ENCODE peak calls at places on chromosomes 4 and X, in four cellular contexts. H is SK-N-SH, Y is GM12878, I is HepG2. V is an unnamed sample.

GRCh38 chr4:93894995-93895394 is 66.4 kb downstream of the ATOH1 start:
- DNase-seq in H (no peak), I (no peak), Y (no peak), V (no peak)

GRCh38 chr4:156794863-156795262 is 176.7 kb downstream of the PDGFC start:
- DNase-seq in I (no peak), H (no peak), Y (no peak), V (no peak)

GRCh38 chrX:136589966-136590365 is 58.0 kb downstream of the VGLL1 start:
- DNase-seq in H (no peak), Y (no peak), I (no peak), V (no peak)

GRCh38 chrX:139049455-139049854 is 337.9 kb upstream of the FGF13 start:
- DNase-seq in I (no peak), Y (no peak), H (no peak), V (no peak)

GRCh38 chrX:129577473-129577872 is 37.4 kb downstream of the OCRL start:
- DNase-seq in I (no peak), H (peak), Y (no peak), V (peak)

GRCh38 chrX:23223169-23223568 is 111.5 kb upstream of the PTCHD1 start:
- DNase-seq in H (no peak), I (no peak), Y (no peak), V (no peak)

GRCh38 chr4:56757270-56757746 is 64.2 kb downstream of the SPINK2 start:
- DNase-seq in I (no peak), Y (no peak), H (no peak), V (no peak)

GRCh38 chrX:47877327-47877726 is 40.6 kb downstream of the ZNF81 start:
- DNase-seq in I (no peak), H (no peak), Y (peak), V (no peak)

GRCh38 chr4:96093057-96093456 is 253.2 kb downstream of the PDHA2 start:
- DNase-seq in H (no peak), I (no peak), Y (no peak), V (no peak)

GRCh38 chr4:114980932-114981693 is 132.3 kb downstream of the NDST4 start:
- DNase-seq in Y (no peak), H (no peak), I (no peak), V (no peak)

GRCh38 chr4:185396724-185397402 is at the start of gene ANKRD37:
- DNase-seq in I (peak), Y (no peak), H (peak), V (no peak)

GRCh38 chr4:142396279-142396678 is 449.8 kb downstream of the INPP4B start:
- DNase-seq in I (no peak), Y (no peak), H (no peak), V (no peak)

GRCh38 chrX:72050011-72050410 is 81.7 kb downstream of the RTL5 start:
- DNase-seq in Y (no peak), H (no peak), I (no peak), V (no peak)

GRCh38 chr4:183872531-183872930 is 32.6 kb upstream of the STOX2 start:
- DNase-seq in I (no peak), H (peak), Y (no peak), V (no peak)

GRCh38 chr4:21901831-21902230 is 46.7 kb downstream of the KCNIP4 start:
- DNase-seq in H (no peak), Y (no peak), I (no peak), V (no peak)

GRCh38 chr4:25896782-25897539 is 17.1 kb upstream of the SMIM20 start:
- DNase-seq in Y (no peak), I (no peak), H (no peak), V (no peak)

GRCh38 chr4:891747-892146 is 40.4 kb downstream of the GAK start:
- DNase-seq in Y (no peak), I (peak), H (peak), V (peak)

GRCh38 chr4:163553146-163553545 is 58.7 kb downstream of the TMA16 start:
- DNase-seq in I (no peak), Y (no peak), H (no peak), V (no peak)

GRCh38 chrX:56788717-56789122 is 59.7 kb downstream of the NBDY start:
- DNase-seq in I (peak), Y (no peak), H (no peak), V (no peak)

GRCh38 chrX:41480508-41481260 is 33.5 kb downstream of the NYX start:
- DNase-seq in Y (no peak), I (no peak), H (no peak), V (no peak)

GRCh38 chrX:23779025-23779424 is 3.9 kb upstream of the SAT1 start:
- DNase-seq in I (no peak), H (no peak), Y (no peak), V (no peak)

GRCh38 chrX:154469114-154469513 is 10.0 kb downstream of the LAGE3 start:
- DNase-seq in H (no peak), I (no peak), Y (no peak), V (no peak)

GRCh38 chrX:71184092-71184491 is 38.9 kb upstream of the GJB1 start:
- DNase-seq in I (peak), Y (no peak), H (no peak), V (no peak)

GRCh38 chr4:181757921-181758320 is 485.3 kb upstream of the TENM3 start:
- DNase-seq in I (no peak), H (no peak), Y (no peak), V (no peak)

GRCh38 chr4:140188975-140189374 is 35.0 kb upstream of the MAML3 start:
- DNase-seq in Y (no peak), I (no peak), H (no peak), V (no peak)

GRCh38 chrX:131626681-131627296 is 82.9 kb downstream of the OR13H1 start:
- DNase-seq in H (peak), Y (no peak), I (no peak), V (peak)

GRCh38 chrX:17022205-17022604 is 75.7 kb downstream of the REPS2 start:
- DNase-seq in H (no peak), Y (no peak), I (no peak), V (no peak)

GRCh38 chr4:145299380-145300076 is 119.1 kb upstream of the OTUD4 start:
- DNase-seq in I (peak), Y (peak), H (no peak), V (no peak)

GRCh38 chrX:19888419-19888879 is 1.0 kb upstream of the SH3KBP1 start:
- DNase-seq in I (peak), H (peak), Y (no peak), V (peak)

GRCh38 chr4:68591204-68591603 is 15.1 kb upstream of the UGT2B17 start:
- DNase-seq in I (no peak), H (no peak), Y (no peak), V (no peak)

GRCh38 chrX:70476934-70477733 is 32.5 kb downstream of the DLG3 start:
- DNase-seq in H (no peak), Y (no peak), I (no peak), V (no peak)

GRCh38 chrX:57821703-57822375 is 88.4 kb downstream of the ZXDA start:
- DNase-seq in I (peak), H (peak), Y (peak), V (peak)

GRCh38 chrX:101803451-101803850 is 128.4 kb downstream of the ZMAT1 start:
- DNase-seq in H (no peak), I (no peak), Y (no peak), V (no peak)

GRCh38 chrX:125205918-125206665 is 113.6 kb upstream of the TEX13C start:
- DNase-seq in H (peak), Y (no peak), I (no peak), V (no peak)
- TF ChIP-seq REST in H (no peak), Y (no peak), I (no peak), V (no peak)

GRCh38 chr4:61152433-61152832 is 47.7 kb upstream of the ADGRL3 start:
- DNase-seq in I (no peak), Y (no peak), H (no peak), V (no peak)
- TF ChIP-seq MXI1 in I (no peak), Y (no peak), H (no peak), V (no peak)

GRCh38 chr4:8248091-8248490 is 21.5 kb upstream of the HTRA3 start:
- DNase-seq in Y (no peak), H (no peak), I (no peak), V (no peak)
- TF ChIP-seq REST in Y (no peak), H (no peak), I (no peak), V (no peak)

DNA sequence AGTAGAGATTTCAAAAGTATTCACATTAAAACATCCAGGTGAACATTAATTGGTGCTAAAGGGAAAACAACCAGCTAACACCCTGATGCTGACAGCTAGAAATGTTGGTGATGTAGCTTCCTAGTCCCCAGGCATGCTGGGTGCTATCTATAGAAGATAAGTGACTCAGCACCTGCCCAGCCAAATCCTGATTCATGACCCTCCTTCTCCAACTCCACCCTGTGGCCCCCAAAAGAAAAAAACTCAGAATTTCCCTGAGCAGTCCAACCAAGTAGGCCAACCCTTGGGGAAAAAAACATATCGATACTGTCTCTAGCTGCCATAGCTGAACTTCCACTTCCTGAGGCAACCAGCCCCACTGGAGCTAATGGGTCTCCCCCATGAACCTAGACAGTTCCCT is 197.6 kb upstream of the KLF3 start:
- DNase-seq in H (no peak), I (no peak), Y (no peak), V (peak)
- TF ChIP-seq MXI1 in H (no peak), I (no peak), Y (no peak), V (no peak)

GRCh38 chrX:103607385-103608304 is at the start of gene TCEAL3:
- DNase-seq in Y (no peak), I (no peak), H (peak), V (no peak)
- TF ChIP-seq REST in Y (no peak), I (no peak), H (no peak), V (no peak)

DNA sequence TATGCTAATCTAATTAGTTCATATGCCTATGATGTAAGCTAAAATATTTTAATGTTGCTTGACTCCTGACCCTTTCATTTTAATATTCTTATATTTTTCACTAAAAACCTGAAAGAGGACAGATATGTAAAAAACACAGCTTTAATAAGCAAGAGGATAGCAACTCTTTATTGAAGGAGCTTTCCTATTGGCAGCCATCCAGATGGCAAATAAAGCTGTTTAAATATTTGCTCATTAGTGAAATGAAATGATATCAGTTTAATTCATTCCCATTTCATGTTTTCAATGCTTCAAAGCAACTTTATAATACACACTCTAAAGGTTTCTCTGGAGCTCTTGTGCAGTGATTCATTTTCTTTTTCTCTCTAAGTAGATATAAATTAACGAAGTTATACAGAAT is 473.3 kb downstream of the PCDH7 start:
- DNase-seq in I (no peak), Y (no peak), H (no peak), V (no peak)
- TF ChIP-seq MXI1 in I (no peak), Y (no peak), H (no peak), V (no peak)

GRCh38 chr4:2244947-2245786 is 3.2 kb upstream of the HAUS3 start:
- DNase-seq in H (no peak), Y (no peak), I (peak), V (no peak)

GRCh38 chr4:2241003-2241402 is 918 bp downstream of the HAUS3 start:
- DNase-seq in H (no peak), Y (no peak), I (no peak), V (no peak)

GRCh38 chr4:2243682-2244380 is 1.9 kb upstream of the HAUS3 start:
- DNase-seq in Y (no peak), I (peak), H (peak), V (peak)

GRCh38 chr4:2245787-2246275 is 3.9 kb upstream of the HAUS3 start:
- DNase-seq in Y (no peak), I (no peak), H (no peak), V (no peak)

GRCh38 chr4:2241410-2242353 is at the start of the genes HAUS3 and POLN:
- DNase-seq in H (peak), Y (peak), I (peak), V (peak)
- TF ChIP-seq REST in H (no peak), Y (no peak), I (no peak), V (no peak)

GRCh38 chrX:49276671-49277519 is 7.3 kb downstream of the PPP1R3F start:
- DNase-seq in Y (no peak), H (no peak), I (no peak), V (no peak)
- TF ChIP-seq MXI1 in Y (no peak), H (no peak), I (no peak), V (no peak)

DNA sequence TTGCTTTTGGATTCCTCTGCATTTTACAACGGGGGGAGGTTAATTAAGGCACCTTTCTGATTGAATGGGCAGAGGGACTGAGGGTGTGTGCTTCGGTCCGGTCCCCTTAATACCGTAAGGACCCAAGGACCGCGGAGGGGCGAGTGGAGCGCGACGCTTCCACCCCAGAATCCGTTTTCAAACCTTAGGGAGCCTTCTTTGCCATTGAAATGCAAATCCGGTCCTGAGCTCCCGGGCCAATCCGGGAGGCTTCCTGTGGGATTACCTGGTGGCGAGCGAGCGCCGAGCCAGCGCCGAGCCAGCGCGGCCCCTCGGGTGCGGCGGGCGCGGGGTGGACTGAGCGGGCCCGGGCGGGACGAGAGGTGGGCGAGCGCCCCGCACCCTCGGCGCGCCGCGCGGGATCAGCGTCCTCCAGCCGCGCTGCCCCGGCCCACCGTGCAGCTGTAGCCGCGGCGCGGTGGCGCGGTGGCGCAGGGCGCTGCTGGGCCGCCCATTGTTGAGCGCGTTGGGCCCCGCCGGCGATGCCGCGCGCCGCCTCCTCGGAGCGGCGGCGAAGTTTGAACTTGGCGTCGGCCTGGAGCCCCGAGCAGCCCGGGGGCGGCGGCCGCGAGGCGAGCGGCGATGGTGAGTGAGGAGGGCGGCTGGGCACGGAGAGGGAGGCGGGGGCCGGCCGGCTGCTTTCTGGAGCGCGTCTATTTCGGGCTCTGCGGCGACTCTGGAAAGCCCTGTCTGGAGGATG is 208.7 kb downstream of the SOWAHB start:
- DNase-seq in H (peak), Y (no peak), I (no peak), V (no peak)
- TF ChIP-seq REST in H (no peak), Y (no peak), I (no peak), V (no peak)

V was measured in K562.